ENCODE peak calls at places on chromosomes 3 and 15, in ten cellular contexts. One of them, this sample, is unnamed.

GRCh38 chr3:190701096-190701532 is 161.4 kb downstream of the GMNC start:
- DNase-seq in IMR-90: peak; percentile 44
- DNase-seq in uterus: no peak
- DNase-seq in gastrocnemius medialis: no peak
- DNase-seq in GM12864: no peak
- DNase-seq in HCT116: peak; percentile 51
- DNase-seq in H7: no peak
- DNase-seq in GM23248: peak; percentile 69
- DNase-seq in brain microvascular endothelial cell: peak; percentile 52
- DNase-seq in colonic mucosa: peak; percentile 61
- DNase-seq in this sample: peak; percentile 62

GRCh38 chr3:31968927-31969418 is 12.1 kb downstream of the OSBPL10 start:
- DNase-seq in gastrocnemius medialis: no peak
- DNase-seq in brain microvascular endothelial cell: peak; percentile 90
- DNase-seq in IMR-90: peak; percentile 93
- DNase-seq in uterus: no peak
- DNase-seq in colonic mucosa: peak; percentile 13
- DNase-seq in H7: no peak
- DNase-seq in HCT116: peak; percentile 86
- DNase-seq in GM23248: peak; percentile 90
- DNase-seq in GM12864: no peak
- DNase-seq in this sample: peak; percentile 95

GRCh38 chr3:131356006-131356405 is 25.6 kb upstream of the NUDT16 start:
- DNase-seq in gastrocnemius medialis: no peak
- DNase-seq in colonic mucosa: no peak
- DNase-seq in uterus: no peak
- DNase-seq in IMR-90: peak; percentile 17
- DNase-seq in H7: no peak
- DNase-seq in GM23248: peak; percentile 67
- DNase-seq in GM12864: no peak
- DNase-seq in brain microvascular endothelial cell: no peak
- DNase-seq in HCT116: no peak
- DNase-seq in this sample: no peak

GRCh38 chr3:197748597-197749314 is 927 bp upstream of the FYTTD1 start:
- DNase-seq in GM23248: peak; percentile 81
- DNase-seq in gastrocnemius medialis: no peak
- DNase-seq in GM12864: no peak
- DNase-seq in HCT116: no peak
- DNase-seq in H7: no peak
- DNase-seq in colonic mucosa: no peak
- DNase-seq in IMR-90: peak; percentile 43
- DNase-seq in brain microvascular endothelial cell: no peak
- DNase-seq in uterus: no peak
- DNase-seq in this sample: peak; percentile 15

GRCh38 chr3:169028716-169029115 is 634.8 kb downstream of the MECOM start:
- DNase-seq in GM23248: no peak
- DNase-seq in HCT116: no peak
- DNase-seq in H7: no peak
- DNase-seq in uterus: no peak
- DNase-seq in colonic mucosa: no peak
- DNase-seq in brain microvascular endothelial cell: no peak
- DNase-seq in gastrocnemius medialis: no peak
- DNase-seq in GM12864: no peak
- DNase-seq in IMR-90: no peak
- DNase-seq in this sample: no peak

GRCh38 chr3:49609815-49610214 is 55.5 kb downstream of the BSN start:
- DNase-seq in colonic mucosa: no peak
- DNase-seq in gastrocnemius medialis: no peak
- DNase-seq in H7: no peak
- DNase-seq in HCT116: no peak
- DNase-seq in uterus: no peak
- DNase-seq in GM12864: no peak
- DNase-seq in GM23248: no peak
- DNase-seq in IMR-90: no peak
- DNase-seq in brain microvascular endothelial cell: no peak
- DNase-seq in this sample: no peak

GRCh38 chr3:167493240-167493639 is 19.4 kb upstream of the SERPINI2 start:
- DNase-seq in uterus: no peak
- DNase-seq in GM12864: no peak
- DNase-seq in H7: peak; percentile 18
- DNase-seq in gastrocnemius medialis: no peak
- DNase-seq in brain microvascular endothelial cell: no peak
- DNase-seq in HCT116: peak; percentile 36
- DNase-seq in IMR-90: no peak
- DNase-seq in GM23248: peak; percentile 2
- DNase-seq in colonic mucosa: no peak
- DNase-seq in this sample: no peak

GRCh38 chr3:185954366-185954723 is 16.5 kb upstream of the TRA2B start:
- DNase-seq in HCT116: no peak
- DNase-seq in gastrocnemius medialis: no peak
- DNase-seq in GM23248: no peak
- DNase-seq in GM12864: no peak
- DNase-seq in H7: no peak
- DNase-seq in colonic mucosa: no peak
- DNase-seq in brain microvascular endothelial cell: no peak
- DNase-seq in uterus: no peak
- DNase-seq in IMR-90: peak; percentile 59
- DNase-seq in this sample: no peak

GRCh38 chr3:21752749-21753347 is 1.8 kb upstream of the ZNF385D start:
- DNase-seq in GM12864: no peak
- DNase-seq in brain microvascular endothelial cell: peak; percentile 62
- DNase-seq in GM23248: peak; percentile 91
- DNase-seq in IMR-90: peak; percentile 49
- DNase-seq in uterus: no peak
- DNase-seq in H7: peak; percentile 36
- DNase-seq in colonic mucosa: no peak
- DNase-seq in gastrocnemius medialis: peak; percentile 12
- DNase-seq in HCT116: no peak
- DNase-seq in this sample: peak; percentile 86

GRCh38 chr3:69542265-69543079 is 156.6 kb upstream of the FRMD4B start:
- DNase-seq in HCT116: no peak
- DNase-seq in colonic mucosa: no peak
- DNase-seq in GM23248: peak; percentile 4
- DNase-seq in H7: peak; percentile 91
- DNase-seq in GM12864: no peak
- DNase-seq in uterus: no peak
- DNase-seq in brain microvascular endothelial cell: no peak
- DNase-seq in IMR-90: no peak
- DNase-seq in gastrocnemius medialis: no peak
- DNase-seq in this sample: no peak

GRCh38 chr15:65466901-65467300 is 44.2 kb upstream of the IGDCC4 start:
- DNase-seq in brain microvascular endothelial cell: no peak
- DNase-seq in H7: no peak
- DNase-seq in uterus: no peak
- DNase-seq in IMR-90: peak; percentile 66
- DNase-seq in colonic mucosa: no peak
- DNase-seq in HCT116: no peak
- DNase-seq in GM23248: peak; percentile 7
- DNase-seq in gastrocnemius medialis: no peak
- DNase-seq in GM12864: no peak
- DNase-seq in this sample: no peak

GRCh38 chr3:182795383-182795782 is 2.1 kb downstream of the ATP11B start:
- DNase-seq in HCT116: no peak
- DNase-seq in brain microvascular endothelial cell: no peak
- DNase-seq in H7: no peak
- DNase-seq in GM23248: peak; percentile 28
- DNase-seq in gastrocnemius medialis: no peak
- DNase-seq in GM12864: no peak
- DNase-seq in IMR-90: no peak
- DNase-seq in uterus: no peak
- DNase-seq in colonic mucosa: peak; percentile 61
- DNase-seq in this sample: peak; percentile 26

DNA sequence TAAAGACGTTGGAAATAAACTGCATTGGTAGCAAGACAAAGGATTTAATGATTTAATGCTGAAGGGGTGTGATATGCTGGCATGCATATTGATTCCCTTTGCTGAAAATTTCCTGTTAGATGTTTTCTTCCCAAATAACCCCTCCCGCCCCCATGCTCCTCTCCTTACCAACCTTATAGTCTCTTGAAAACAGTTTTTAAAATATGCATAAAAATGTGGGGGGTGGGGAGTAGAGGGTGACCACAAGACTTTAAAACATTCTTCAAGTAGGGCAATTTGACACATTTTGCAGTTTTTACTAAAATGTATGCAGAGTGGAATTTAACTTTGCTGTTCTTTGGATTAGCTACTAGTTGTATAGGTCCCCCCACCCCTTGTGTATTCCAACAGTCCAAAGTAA is 887 bp downstream of the RARB start:
- DNase-seq in H7: no peak
- DNase-seq in colonic mucosa: no peak
- DNase-seq in GM23248: no peak
- DNase-seq in gastrocnemius medialis: no peak
- DNase-seq in GM12864: no peak
- DNase-seq in brain microvascular endothelial cell: no peak
- DNase-seq in uterus: no peak
- DNase-seq in IMR-90: no peak
- DNase-seq in HCT116: no peak
- DNase-seq in this sample: peak; percentile 62
- H3K4me3 ChIP-seq in H7: peak overlapping the region; percentile 60
- H3K4me3 ChIP-seq in colonic mucosa: no peak overlapping the region
- H3K4me3 ChIP-seq in GM23248: no peak overlapping the region
- H3K4me3 ChIP-seq in gastrocnemius medialis: peak overlapping the region; percentile 78
- H3K4me3 ChIP-seq in GM12864: no peak overlapping the region
- H3K4me3 ChIP-seq in brain microvascular endothelial cell: peak overlapping the region; percentile 90
- H3K4me3 ChIP-seq in uterus: peak overlapping the region; percentile 66
- H3K4me3 ChIP-seq in IMR-90: no peak overlapping the region
- H3K4me3 ChIP-seq in HCT116: no peak overlapping the region
- H3K4me3 ChIP-seq in this sample: peak overlapping the region; percentile 77

GRCh38 chr15:81297147-81297572 is 26.8 kb downstream of the STARD5 start:
- DNase-seq in colonic mucosa: no peak
- DNase-seq in gastrocnemius medialis: no peak
- DNase-seq in GM12864: no peak
- DNase-seq in GM23248: peak; percentile 76
- DNase-seq in IMR-90: peak; percentile 24
- DNase-seq in HCT116: peak; percentile 44
- DNase-seq in brain microvascular endothelial cell: no peak
- DNase-seq in H7: no peak
- DNase-seq in uterus: no peak
- DNase-seq in this sample: peak; percentile 39
- H3K4me3 ChIP-seq in colonic mucosa: peak overlapping the region; percentile 35
- H3K4me3 ChIP-seq in gastrocnemius medialis: peak overlapping the region; percentile 17
- H3K4me3 ChIP-seq in GM12864: peak overlapping the region; percentile 68
- H3K4me3 ChIP-seq in GM23248: no peak overlapping the region
- H3K4me3 ChIP-seq in IMR-90: no peak overlapping the region
- H3K4me3 ChIP-seq in HCT116: no peak overlapping the region
- H3K4me3 ChIP-seq in brain microvascular endothelial cell: no peak overlapping the region
- H3K4me3 ChIP-seq in H7: no peak overlapping the region
- H3K4me3 ChIP-seq in uterus: no peak overlapping the region
- H3K4me3 ChIP-seq in this sample: no peak overlapping the region

DNA sequence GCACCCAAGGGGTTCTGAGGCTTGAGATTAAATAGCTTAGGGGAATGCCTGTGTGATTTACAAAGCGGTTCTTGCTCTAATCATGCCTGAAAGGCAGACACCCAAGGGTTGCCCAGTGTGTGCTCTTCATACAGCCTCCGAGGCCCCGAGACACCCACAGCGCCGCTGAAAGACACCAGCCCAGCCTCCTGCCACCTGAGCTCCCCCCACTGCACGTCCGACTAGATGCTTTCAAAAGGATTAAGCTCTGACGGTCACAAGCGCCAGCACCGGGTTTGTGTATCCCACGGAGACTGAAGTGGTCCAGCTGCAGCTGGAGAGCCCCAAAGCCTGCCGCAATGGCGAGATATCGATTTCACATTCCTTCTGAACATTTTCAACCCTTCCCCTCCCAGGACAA is 50.3 kb downstream of the SPATA12 start:
- DNase-seq in brain microvascular endothelial cell: no peak
- DNase-seq in gastrocnemius medialis: no peak
- DNase-seq in HCT116: no peak
- DNase-seq in GM23248: no peak
- DNase-seq in colonic mucosa: no peak
- DNase-seq in IMR-90: no peak
- DNase-seq in uterus: no peak
- DNase-seq in H7: no peak
- DNase-seq in GM12864: no peak
- DNase-seq in this sample: no peak
- H3K4me3 ChIP-seq in brain microvascular endothelial cell: no peak overlapping the region
- H3K4me3 ChIP-seq in gastrocnemius medialis: no peak overlapping the region
- H3K4me3 ChIP-seq in HCT116: no peak overlapping the region
- H3K4me3 ChIP-seq in GM23248: no peak overlapping the region
- H3K4me3 ChIP-seq in colonic mucosa: no peak overlapping the region
- H3K4me3 ChIP-seq in IMR-90: no peak overlapping the region
- H3K4me3 ChIP-seq in uterus: no peak overlapping the region
- H3K4me3 ChIP-seq in H7: no peak overlapping the region
- H3K4me3 ChIP-seq in GM12864: no peak overlapping the region
- H3K4me3 ChIP-seq in this sample: no peak overlapping the region

GRCh38 chr3:195245531-195245951 is 25.4 kb downstream of the XXYLT1 start:
- DNase-seq in colonic mucosa: no peak
- DNase-seq in GM12864: no peak
- DNase-seq in GM23248: no peak
- DNase-seq in brain microvascular endothelial cell: no peak
- DNase-seq in gastrocnemius medialis: no peak
- DNase-seq in HCT116: no peak
- DNase-seq in uterus: peak; percentile 13
- DNase-seq in IMR-90: no peak
- DNase-seq in H7: no peak
- DNase-seq in this sample: no peak

GRCh38 chr3:195248281-195248680 is 22.7 kb downstream of the XXYLT1 start:
- DNase-seq in H7: no peak
- DNase-seq in colonic mucosa: no peak
- DNase-seq in uterus: peak; percentile 10
- DNase-seq in brain microvascular endothelial cell: no peak
- DNase-seq in GM12864: no peak
- DNase-seq in GM23248: no peak
- DNase-seq in gastrocnemius medialis: no peak
- DNase-seq in HCT116: no peak
- DNase-seq in IMR-90: no peak
- DNase-seq in this sample: no peak

GRCh38 chr3:195247863-195248189 is 23.1 kb downstream of the XXYLT1 start:
- DNase-seq in GM12864: no peak
- DNase-seq in HCT116: no peak
- DNase-seq in IMR-90: no peak
- DNase-seq in GM23248: no peak
- DNase-seq in uterus: no peak
- DNase-seq in brain microvascular endothelial cell: no peak
- DNase-seq in H7: no peak
- DNase-seq in gastrocnemius medialis: no peak
- DNase-seq in colonic mucosa: no peak
- DNase-seq in this sample: no peak

GRCh38 chr3:195247086-195247862 is 23.7 kb downstream of the XXYLT1 start:
- DNase-seq in GM12864: no peak
- DNase-seq in HCT116: no peak
- DNase-seq in IMR-90: no peak
- DNase-seq in brain microvascular endothelial cell: no peak
- DNase-seq in H7: no peak
- DNase-seq in uterus: peak; percentile 17
- DNase-seq in colonic mucosa: no peak
- DNase-seq in gastrocnemius medialis: no peak
- DNase-seq in GM23248: no peak
- DNase-seq in this sample: no peak

DNA sequence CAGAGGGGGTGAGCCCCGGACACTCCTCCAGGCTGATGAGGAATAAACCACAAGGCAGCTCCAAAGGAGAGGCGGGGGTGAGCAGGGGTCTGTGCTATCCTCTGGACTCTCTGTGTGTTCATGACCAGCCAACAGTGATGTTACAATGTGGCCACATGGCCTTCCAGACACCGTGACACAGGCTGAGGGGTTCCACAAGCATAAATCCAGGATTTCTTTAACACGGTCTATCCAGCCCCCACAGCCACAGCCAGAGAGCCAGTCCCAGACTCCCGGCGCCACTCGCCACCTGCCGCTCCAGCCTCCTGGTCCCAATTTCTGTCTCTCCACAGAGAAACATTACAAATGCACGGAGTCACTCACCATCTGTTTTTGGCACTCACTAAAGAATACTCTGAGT is 24.4 kb downstream of the XXYLT1 start:
- DNase-seq in GM12864: no peak
- DNase-seq in H7: no peak
- DNase-seq in GM23248: no peak
- DNase-seq in gastrocnemius medialis: no peak
- DNase-seq in HCT116: no peak
- DNase-seq in brain microvascular endothelial cell: no peak
- DNase-seq in IMR-90: no peak
- DNase-seq in colonic mucosa: no peak
- DNase-seq in uterus: peak; percentile 10
- DNase-seq in this sample: no peak
- H3K4me3 ChIP-seq in GM12864: no peak overlapping the region
- H3K4me3 ChIP-seq in H7: no peak overlapping the region
- H3K4me3 ChIP-seq in GM23248: no peak overlapping the region
- H3K4me3 ChIP-seq in gastrocnemius medialis: no peak overlapping the region
- H3K4me3 ChIP-seq in HCT116: no peak overlapping the region
- H3K4me3 ChIP-seq in brain microvascular endothelial cell: no peak overlapping the region
- H3K4me3 ChIP-seq in IMR-90: no peak overlapping the region
- H3K4me3 ChIP-seq in colonic mucosa: no peak overlapping the region
- H3K4me3 ChIP-seq in uterus: no peak overlapping the region
- H3K4me3 ChIP-seq in this sample: no peak overlapping the region

This sample was measured in choroid plexus epithelial cell.